ENCODE peak calls at places on chromosomes 4 and X, in four cellular contexts. One of them, this sample, is unnamed.

GRCh38 chr4:101205878-101206277 is 141.4 kb downstream of the PPP3CA start:
- DNase-seq in pancreas: no peak
- DNase-seq in body of pancreas: no peak
- DNase-seq in frontal cortex: no peak
- DNase-seq in this sample: no peak

GRCh38 chrX:141936080-141936479 is 32.4 kb downstream of the MAGEC1 start:
- DNase-seq in body of pancreas: no peak
- DNase-seq in pancreas: no peak
- DNase-seq in frontal cortex: no peak
- DNase-seq in this sample: no peak

GRCh38 chrX:51837926-51838325 is 55.5 kb upstream of the MAGED1 start:
- DNase-seq in frontal cortex: no peak
- DNase-seq in body of pancreas: peak
- DNase-seq in pancreas: no peak
- DNase-seq in this sample: no peak

GRCh38 chr4:168978001-168978700 is 31.9 kb downstream of the CBR4 start:
- DNase-seq in pancreas: no peak
- DNase-seq in frontal cortex: no peak
- DNase-seq in body of pancreas: no peak
- DNase-seq in this sample: no peak

GRCh38 chr4:178244785-178245184 is 802.5 kb upstream of the AGA start:
- DNase-seq in frontal cortex: no peak
- DNase-seq in body of pancreas: no peak
- DNase-seq in pancreas: no peak
- DNase-seq in this sample: no peak

GRCh38 chr4:142900622-142901021 is 54.5 kb upstream of the INPP4B start:
- DNase-seq in frontal cortex: no peak
- DNase-seq in body of pancreas: no peak
- DNase-seq in pancreas: no peak
- DNase-seq in this sample: no peak

GRCh38 chr4:148196168-148196567 is 246.0 kb downstream of the NR3C2 start:
- DNase-seq in pancreas: no peak
- DNase-seq in frontal cortex: no peak
- DNase-seq in body of pancreas: no peak
- DNase-seq in this sample: peak

GRCh38 chr4:152398060-152398459 is 137.8 kb downstream of the FBXW7 start:
- DNase-seq in body of pancreas: no peak
- DNase-seq in pancreas: no peak
- DNase-seq in frontal cortex: no peak
- DNase-seq in this sample: no peak

GRCh38 chrX:38664285-38664684 is 102.9 kb downstream of the TSPAN7 start:
- DNase-seq in frontal cortex: no peak
- DNase-seq in pancreas: no peak
- DNase-seq in body of pancreas: peak
- DNase-seq in this sample: no peak

GRCh38 chr4:87365348-87365747 is 25.6 kb downstream of the HSD17B11 start:
- DNase-seq in pancreas: no peak
- DNase-seq in frontal cortex: no peak
- DNase-seq in body of pancreas: no peak
- DNase-seq in this sample: no peak

GRCh38 chrX:8971116-8971515 is 62.8 kb downstream of the FAM9B start:
- DNase-seq in frontal cortex: no peak
- DNase-seq in body of pancreas: no peak
- DNase-seq in pancreas: no peak
- DNase-seq in this sample: no peak

GRCh38 chr4:25861951-25862410 is 807 bp downstream of the SEL1L3 start:
- DNase-seq in frontal cortex: no peak
- DNase-seq in pancreas: no peak
- DNase-seq in body of pancreas: peak
- DNase-seq in this sample: no peak

GRCh38 chr4:82774711-82775171 is 23.9 kb downstream of the SCD5 start:
- DNase-seq in pancreas: no peak
- DNase-seq in body of pancreas: no peak
- DNase-seq in frontal cortex: no peak
- DNase-seq in this sample: no peak

GRCh38 chrX:50403903-50404302 is 66.7 kb downstream of the DGKK start:
- DNase-seq in frontal cortex: no peak
- DNase-seq in body of pancreas: no peak
- DNase-seq in pancreas: no peak
- DNase-seq in this sample: no peak

GRCh38 chr4:125389713-125390112 is 75.0 kb downstream of the FAT4 start:
- DNase-seq in frontal cortex: no peak
- DNase-seq in body of pancreas: no peak
- DNase-seq in pancreas: no peak
- DNase-seq in this sample: no peak

GRCh38 chr4:170109586-170110289 is 20.0 kb upstream of the AADAT start:
- DNase-seq in frontal cortex: no peak
- DNase-seq in body of pancreas: no peak
- DNase-seq in pancreas: no peak
- DNase-seq in this sample: no peak

GRCh38 chr4:118877797-118878196 is 10.9 kb upstream of the SYNPO2 start:
- DNase-seq in frontal cortex: no peak
- DNase-seq in pancreas: no peak
- DNase-seq in body of pancreas: no peak
- DNase-seq in this sample: no peak

This sample was measured in D721Med.